ENCODE peak calls at places on chromosomes 7 and 10, in ten cellular contexts. L, Y, K, Z, W, Q, C, P, S and U are unnamed samples.

GRCh38 chr10:101569838-101570763 is 18.0 kb downstream of the POLL start:
- DNase-seq in L (peak), Y (peak), K (peak), Z (no peak), W (peak), Q (peak), C (peak), P (no peak), S (no peak), U (no peak)

GRCh38 chr7:114047889-114048288 is 129.1 kb upstream of the PPP1R3A start:
- DNase-seq in L (no peak), Y (no peak), K (no peak), Z (no peak), W (peak), Q (no peak), C (no peak), P (peak), S (peak), U (peak)

GRCh38 chr7:126727930-126728331 is 524.8 kb downstream of the GRM8 start:
- DNase-seq in L (no peak), Y (no peak), K (peak), Z (no peak), W (no peak), Q (no peak), C (no peak), P (peak), S (no peak), U (no peak)

GRCh38 chr7:51031791-51032484 is 249.2 kb upstream of the GRB10 start:
- DNase-seq in L (no peak), Y (no peak), K (no peak), Z (no peak), W (no peak), Q (no peak), C (no peak), P (no peak), S (no peak), U (no peak)

GRCh38 chr7:909358-910329 is 33.3 kb downstream of the GET4 start:
- DNase-seq in L (peak), Y (peak), K (peak), Z (no peak), W (peak), Q (no peak), C (peak), P (no peak), S (no peak), U (no peak)

GRCh38 chr10:122419016-122419415 is 35.4 kb upstream of the ARMS2 start:
- DNase-seq in L (no peak), Y (no peak), K (no peak), Z (no peak), W (no peak), Q (no peak), C (no peak), P (no peak), S (no peak), U (no peak)

GRCh38 chr7:137760111-137760510 is 86.7 kb downstream of the DGKI start:
- DNase-seq in L (peak), Y (no peak), K (no peak), Z (no peak), W (peak), Q (peak), C (peak), P (no peak), S (no peak), U (no peak)

GRCh38 chr7:75534727-75535307 is 42.7 kb downstream of the SPDYE5 start:
- DNase-seq in L (no peak), Y (no peak), K (peak), Z (no peak), W (no peak), Q (no peak), C (no peak), P (no peak), S (peak), U (no peak)

GRCh38 chr10:209357-209756 is 74.1 kb downstream of the ZMYND11 start:
- DNase-seq in L (no peak), Y (no peak), K (peak), Z (no peak), W (no peak), Q (no peak), C (no peak), P (no peak), S (no peak), U (no peak)

GRCh38 chr10:114363745-114364460 is 40.4 kb downstream of the AFAP1L2 start:
- DNase-seq in L (no peak), Y (no peak), K (no peak), Z (no peak), W (no peak), Q (no peak), C (no peak), P (no peak), S (no peak), U (no peak)

GRCh38 chr10:133310399-133310755 is 1.7 kb downstream of the ZNF511 start:
- DNase-seq in L (no peak), Y (no peak), K (no peak), Z (no peak), W (no peak), Q (no peak), C (no peak), P (no peak), S (no peak), U (no peak)

GRCh38 chr10:21500578-21500910 is 24.9 kb downstream of the SKIDA1 start:
- DNase-seq in L (no peak), Y (no peak), K (no peak), Z (no peak), W (no peak), Q (no peak), C (peak), P (no peak), S (no peak), U (no peak)
- H3K4me3 ChIP-seq in L (no peak), Y (peak), K (no peak), Z (peak), W (no peak), Q (no peak), C (peak), P (no peak), S (no peak), U (peak)

GRCh38 chr10:14953452-14954000 is 370 bp downstream of the DCLRE1C start:
- DNase-seq in L (peak), Y (peak), K (peak), Z (peak), W (peak), Q (no peak), C (peak), P (no peak), S (no peak), U (peak)
- TF ChIP-seq CTCF in L (peak), Y (peak), K (no peak), Z (no peak), W (no peak), Q (no peak), C (no peak), P (peak), S (peak), U (peak)

DNA sequence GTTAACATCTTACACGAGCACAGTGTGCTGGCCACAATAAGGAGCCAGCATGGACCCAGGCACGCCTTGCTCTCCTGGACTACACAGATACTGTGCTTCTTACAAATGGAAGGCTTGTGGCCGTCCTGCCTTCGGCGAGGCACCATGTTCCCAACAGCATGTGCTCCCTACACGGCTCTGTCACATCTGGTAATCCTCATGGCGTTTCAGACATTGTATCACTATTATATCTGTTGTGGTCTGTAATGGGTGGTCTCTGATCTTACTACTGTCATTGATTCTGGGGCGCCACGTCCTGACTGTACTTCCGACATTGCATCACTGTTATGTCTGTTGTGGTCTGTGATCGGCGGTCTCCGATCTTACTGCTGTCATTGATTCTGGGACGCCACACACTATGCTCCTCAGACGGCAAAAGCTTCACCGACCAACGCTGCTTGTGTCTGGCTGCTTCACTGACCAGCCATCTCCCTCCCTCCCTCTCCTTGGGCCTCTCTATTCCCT is 195.4 kb downstream of the MAD1L1 start:
- DNase-seq in L (no peak), Y (peak), K (no peak), Z (no peak), W (no peak), Q (no peak), C (no peak), P (no peak), S (no peak), U (no peak)
- H3K4me3 ChIP-seq in L (no peak), Y (peak), K (no peak), Z (peak), W (no peak), Q (no peak), C (no peak), P (no peak), S (no peak), U (no peak)

DNA sequence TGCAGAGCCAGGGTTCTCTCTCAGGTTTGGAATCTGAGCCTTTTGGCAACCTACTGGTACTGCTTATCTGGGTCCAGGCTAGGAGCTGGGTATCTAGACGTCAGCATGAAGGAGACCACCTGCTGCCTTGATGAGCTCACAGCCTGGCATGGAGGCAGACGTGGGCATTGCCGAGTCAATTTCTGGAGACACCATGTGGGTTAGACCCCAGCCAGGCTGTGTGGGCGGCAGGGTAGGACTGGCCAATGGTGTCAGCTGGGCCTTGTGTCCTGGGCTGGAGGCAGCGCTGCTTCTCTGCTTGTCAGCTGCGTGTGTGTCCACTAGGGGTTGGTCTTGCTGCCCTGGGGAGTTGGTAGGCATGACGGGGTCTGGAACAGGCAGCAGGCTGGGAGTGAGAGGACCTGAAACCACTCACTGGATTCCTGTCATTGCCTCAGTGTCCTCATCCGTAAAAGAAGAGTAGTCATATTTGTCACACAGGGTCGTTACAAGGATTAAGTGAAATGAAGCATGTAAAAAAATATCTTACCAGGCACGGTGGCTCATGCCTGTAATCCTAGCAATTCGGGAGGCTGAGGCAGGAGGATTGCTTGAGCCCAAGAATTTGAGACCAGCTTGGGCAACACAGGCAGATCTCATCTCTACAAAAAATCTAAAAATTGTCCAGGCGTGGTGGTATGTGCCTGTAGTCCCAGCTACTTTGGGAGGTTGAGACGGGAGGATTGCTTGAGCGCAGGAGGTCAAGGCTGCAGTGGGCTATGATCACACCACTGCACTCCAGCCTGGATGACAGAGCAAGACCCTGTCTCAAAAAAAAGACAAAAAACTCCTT is 31.7 kb upstream of the ANKRD2 start:
- DNase-seq in L (no peak), Y (no peak), K (no peak), Z (no peak), W (no peak), Q (no peak), C (no peak), P (no peak), S (no peak), U (no peak)
- TF ChIP-seq CTCF in L (no peak), Y (no peak), K (no peak), Z (no peak), W (no peak), Q (no peak), C (peak), P (peak), S (no peak), U (peak)

DNA sequence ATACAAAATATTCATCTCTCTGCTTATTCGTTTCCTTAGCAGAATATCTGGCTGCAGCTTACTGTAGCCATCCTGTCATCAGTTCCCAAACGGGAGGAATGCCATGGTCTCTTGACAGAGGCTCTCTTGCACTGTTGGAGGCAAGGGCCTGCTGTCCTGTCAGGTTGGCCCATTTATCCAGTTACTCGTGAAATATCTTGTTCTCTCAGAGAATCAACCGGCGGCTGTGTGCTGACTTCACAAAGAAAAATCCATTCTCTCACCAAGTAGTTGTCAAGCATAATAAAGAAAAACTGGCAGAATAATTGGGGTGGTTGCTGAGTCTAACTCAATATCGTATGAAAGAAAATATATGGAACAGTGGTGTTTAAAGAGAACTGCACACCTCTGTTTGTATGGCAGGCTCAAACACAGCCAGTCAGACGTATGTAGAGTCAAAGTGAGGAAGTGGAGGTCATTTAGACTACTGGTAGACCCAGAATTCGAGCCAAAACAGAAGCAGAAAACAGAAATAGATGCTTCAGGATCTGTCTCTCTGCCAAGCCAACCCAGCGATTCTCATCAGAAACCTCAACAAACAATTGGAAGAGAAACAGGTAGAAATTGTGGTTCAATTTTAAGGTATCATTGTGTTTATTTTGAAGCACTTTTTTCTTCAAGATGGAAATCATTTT is 349.2 kb upstream of the PRKCQ start:
- DNase-seq in L (no peak), Y (no peak), K (no peak), Z (no peak), W (no peak), Q (no peak), C (no peak), P (no peak), S (no peak), U (no peak)
- H3K4me3 ChIP-seq in L (no peak), Y (no peak), K (no peak), Z (no peak), W (no peak), Q (no peak), C (no peak), P (no peak), S (no peak), U (no peak)

GRCh38 chr7:6551016-6551511 is at the start of gene GRID2IP:
- DNase-seq in L (no peak), Y (no peak), K (no peak), Z (no peak), W (no peak), Q (no peak), C (no peak), P (no peak), S (no peak), U (no peak)

GRCh38 chr7:6554848-6555247 is 3.6 kb upstream of the GRID2IP start:
- DNase-seq in L (no peak), Y (no peak), K (no peak), Z (no peak), W (no peak), Q (no peak), C (no peak), P (no peak), S (no peak), U (no peak)

GRCh38 chr7:6558837-6559236 is 7.6 kb upstream of the GRID2IP start:
- DNase-seq in L (peak), Y (no peak), K (peak), Z (no peak), W (peak), Q (no peak), C (peak), P (no peak), S (peak), U (no peak)

GRCh38 chr7:6556196-6556595 is 4.9 kb upstream of the GRID2IP start:
- DNase-seq in L (peak), Y (no peak), K (peak), Z (no peak), W (peak), Q (no peak), C (no peak), P (no peak), S (no peak), U (no peak)

GRCh38 chr7:6553460-6554044 is 2.3 kb upstream of the GRID2IP start:
- DNase-seq in L (no peak), Y (no peak), K (no peak), Z (no peak), W (no peak), Q (no peak), C (no peak), P (no peak), S (no peak), U (no peak)
- TF ChIP-seq CTCF in L (no peak), Y (no peak), K (no peak), Z (no peak), W (no peak), Q (no peak), C (peak), P (no peak), S (no peak), U (peak)

GRCh38 chr10:70131560-70131937 is 1.1 kb downstream of the AIFM2 start:
- DNase-seq in L (peak), Y (peak), K (no peak), Z (no peak), W (no peak), Q (no peak), C (no peak), P (no peak), S (no peak), U (no peak)
- H3K4me3 ChIP-seq in L (no peak), Y (peak), K (peak), Z (peak), W (no peak), Q (peak), C (no peak), P (no peak), S (peak), U (peak)